ENCODE peak calls at places on chromosomes 16 and 17, in six cellular contexts. Y, R, S, Z, T and E are unnamed samples.

GRCh38 chr16:57235128-57236092 is 9.6 kb upstream of the ARL2BP start:
- DNase-seq in S (no peak), T (peak), R (no peak), Y (no peak), Z (peak), E (no peak)

GRCh38 chr17:48427598-48427997 is 2.4 kb downstream of the SKAP1 start:
- DNase-seq in S (no peak), Y (no peak), R (no peak), T (no peak), Z (no peak), E (no peak)

GRCh38 chr17:80992948-80993624 is 1.4 kb downstream of the CHMP6 start:
- DNase-seq in Y (no peak), T (no peak), S (no peak), R (no peak), Z (no peak), E (no peak)

GRCh38 chr17:46943511-46944393 is 20.8 kb downstream of the GOSR2 start:
- DNase-seq in Y (no peak), Z (peak), R (no peak), T (peak), S (no peak), E (no peak)

GRCh38 chr17:79841369-79842135 is 2.3 kb upstream of the CBX4 start:
- DNase-seq in Z (no peak), Y (no peak), T (no peak), R (no peak), S (no peak), E (no peak)

GRCh38 chr17:70636517-70637133 is 467.3 kb downstream of the KCNJ2 start:
- DNase-seq in R (peak), T (peak), Z (peak), S (no peak), Y (peak), E (no peak)

GRCh38 chr17:38571833-38572274 is 33.9 kb downstream of the SRCIN1 start:
- DNase-seq in R (no peak), Z (no peak), Y (no peak), T (no peak), S (no peak), E (no peak)

GRCh38 chr17:10198509-10199249 is at the start of gene GAS7:
- DNase-seq in Z (peak), T (peak), S (no peak), Y (peak), R (peak), E (peak)

GRCh38 chr16:2980227-2981176 is at the start of gene PKMYT1:
- DNase-seq in R (peak), Y (peak), Z (peak), S (peak), T (peak), E (peak)

GRCh38 chr16:3235856-3236669 is 1.1 kb upstream of the ZNF200 start:
- DNase-seq in Z (no peak), Y (no peak), R (peak), S (no peak), T (no peak), E (no peak)

GRCh38 chr16:7334801-7335560 is 2.3 kb downstream of the RBFOX1 start:
- DNase-seq in T (no peak), Y (no peak), S (no peak), R (no peak), Z (no peak), E (no peak)

GRCh38 chr16:4511441-4512082 is 27.0 kb downstream of the CDIP1 start:
- DNase-seq in Y (peak), S (no peak), Z (peak), R (peak), T (peak), E (no peak)

GRCh38 chr16:21005008-21005407 is 104.4 kb downstream of the LYRM1 start:
- DNase-seq in Y (no peak), T (no peak), Z (no peak), S (no peak), R (no peak), E (no peak)

GRCh38 chr17:60135160-60135950 is 14.4 kb upstream of the CA4 start:
- DNase-seq in Y (peak), T (peak), R (peak), Z (peak), S (peak), E (peak)

GRCh38 chr16:66251406-66252160 is 114.9 kb upstream of the CDH5 start:
- DNase-seq in Y (no peak), T (no peak), S (no peak), R (no peak), Z (no peak), E (no peak)

GRCh38 chr16:66508914-66509496 is 40.9 kb downstream of the TK2 start:
- DNase-seq in Y (no peak), T (no peak), Z (no peak), S (no peak), R (no peak), E (no peak)

GRCh38 chr16:31455601-31456314 is 3.5 kb upstream of the ARMC5 start:
- DNase-seq in S (no peak), Z (no peak), Y (peak), R (no peak), T (no peak), E (no peak)

GRCh38 chr16:78503501-78504110 is 404.2 kb downstream of the WWOX start:
- DNase-seq in T (peak), Y (peak), R (peak), Z (peak), S (no peak), E (peak)
- TF ChIP-seq CTCF in T (peak), Y (peak), R (peak), Z (peak), S (peak), E (peak)

DNA sequence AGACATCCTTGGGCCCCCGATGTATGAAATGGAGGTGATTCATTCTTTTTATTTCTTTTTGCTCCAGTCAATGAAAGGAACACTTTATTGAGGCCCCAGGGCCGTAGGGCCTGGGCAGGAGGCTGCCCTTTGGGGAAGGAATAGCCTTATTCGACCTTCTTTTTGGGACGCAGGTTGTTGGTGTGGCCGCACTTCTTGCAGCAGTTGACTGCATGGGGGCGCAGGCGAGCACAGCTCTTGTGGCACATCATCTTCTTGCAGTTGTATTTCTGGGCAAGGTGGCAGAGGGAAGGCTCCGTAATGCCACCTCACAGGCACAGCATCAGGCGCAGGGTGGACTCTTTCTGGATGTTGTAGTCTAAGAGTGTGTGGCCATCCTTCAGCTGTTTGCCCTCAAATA is 50.9 kb downstream of the SIAH1 start:
- DNase-seq in Z (no peak), R (no peak), Y (no peak), T (no peak), S (no peak), E (no peak)
- TF ChIP-seq CTCF in Z (no peak), R (no peak), Y (no peak), T (no peak), S (no peak), E (no peak)

GRCh38 chr16:83404261-83404660 is 403.5 kb upstream of the HSBP1 start:
- DNase-seq in R (no peak), Y (no peak), T (no peak), Z (peak), S (no peak), E (no peak)

GRCh38 chr16:83400234-83400633 is 407.5 kb upstream of the HSBP1 start:
- DNase-seq in T (no peak), S (no peak), R (no peak), Z (no peak), Y (no peak), E (no peak)

GRCh38 chr16:83403751-83404150 is 404.0 kb upstream of the HSBP1 start:
- DNase-seq in T (peak), R (no peak), S (no peak), Z (peak), Y (no peak), E (no peak)

GRCh38 chr16:83402969-83403368 is 404.8 kb upstream of the HSBP1 start:
- DNase-seq in R (no peak), S (no peak), Y (no peak), Z (peak), T (peak), E (no peak)

GRCh38 chr16:83402160-83402794 is 405.5 kb upstream of the HSBP1 start:
- DNase-seq in S (no peak), Y (no peak), Z (peak), R (no peak), T (peak), E (no peak)
- TF ChIP-seq CTCF in S (no peak), Y (no peak), Z (no peak), R (no peak), T (peak), E (no peak)

DNA sequence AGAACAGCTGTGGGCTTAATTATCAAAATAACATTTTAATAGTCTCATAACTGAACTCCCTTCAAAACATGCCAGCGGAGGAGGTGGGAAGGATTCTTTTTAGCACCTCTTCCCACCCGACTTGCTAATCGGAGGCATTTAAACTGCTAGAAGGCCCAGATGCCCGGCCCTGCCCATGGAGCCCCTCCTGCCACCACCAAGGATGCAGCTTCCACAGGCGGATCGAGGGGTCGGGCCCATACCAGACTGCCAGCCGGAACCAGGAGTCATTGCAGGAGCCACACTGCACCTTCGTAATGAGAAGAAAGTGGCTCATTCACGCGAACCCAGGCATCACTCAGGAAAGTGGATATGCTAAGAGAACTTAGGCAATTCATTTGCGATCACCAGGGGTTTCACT is 201.2 kb downstream of the C16orf78 start:
- DNase-seq in T (no peak), Y (no peak), R (no peak), S (no peak), Z (no peak), E (no peak)
- TF ChIP-seq CTCF in T (no peak), Y (no peak), R (no peak), S (no peak), Z (no peak), E (no peak)

DNA sequence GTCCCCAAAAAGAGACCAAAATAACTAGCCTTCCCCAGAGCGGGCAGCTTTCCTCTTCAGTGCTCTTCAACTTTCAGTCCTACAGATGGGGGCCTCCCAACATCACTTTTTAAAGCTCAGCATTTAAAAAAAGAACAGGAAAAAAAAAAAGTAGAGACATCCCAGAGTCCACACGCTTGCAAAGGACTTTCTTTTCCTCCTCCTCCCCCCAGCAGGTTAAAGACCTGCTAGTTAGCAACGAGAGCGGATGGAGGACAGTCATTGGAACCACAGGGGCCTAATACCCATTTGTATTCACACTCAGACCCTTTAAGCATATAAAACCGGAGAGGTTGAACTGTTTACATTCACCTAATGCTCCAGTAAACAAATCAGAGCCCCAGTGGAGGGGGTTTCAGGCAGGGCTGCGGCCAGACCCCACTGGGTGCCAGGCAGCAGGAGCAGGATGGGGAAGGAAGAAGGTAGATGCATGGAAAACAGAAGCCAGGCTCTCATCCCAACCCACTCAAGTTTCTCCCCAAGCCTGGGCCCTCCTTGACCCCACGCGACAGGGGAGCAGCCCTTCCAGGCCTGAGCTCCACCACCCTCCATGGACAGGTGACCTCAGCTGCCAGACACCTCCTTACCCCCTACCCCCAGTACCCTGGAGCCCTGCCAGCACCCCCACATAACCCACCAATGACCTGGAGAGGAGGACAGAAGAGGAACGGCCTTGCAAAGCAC is 15.2 kb downstream of the ZFHX3 start:
- DNase-seq in R (no peak), Y (no peak), T (no peak), S (no peak), Z (no peak), E (no peak)
- TF ChIP-seq CTCF in R (no peak), Y (no peak), T (no peak), S (no peak), Z (no peak), E (no peak)

GRCh38 chr17:43900858-43901754 is 6.2 kb downstream of the MPP2 start:
- DNase-seq in T (no peak), S (no peak), Z (no peak), R (no peak), Y (no peak), E (no peak)
- TF ChIP-seq CTCF in T (no peak), S (no peak), Z (no peak), R (no peak), Y (no peak), E (no peak)

GRCh38 chr17:58525239-58525638 is 10.8 kb upstream of the MTMR4 start:
- DNase-seq in Y (no peak), S (peak), R (no peak), Z (peak), T (peak), E (no peak)

GRCh38 chr17:58529275-58529674 is 14.8 kb upstream of the MTMR4 start:
- DNase-seq in R (no peak), S (no peak), T (no peak), Y (no peak), Z (no peak), E (no peak)

GRCh38 chr17:58527949-58528348 is 13.5 kb upstream of the MTMR4 start:
- DNase-seq in Y (peak), T (peak), Z (peak), S (no peak), R (no peak), E (no peak)

GRCh38 chr17:58528443-58528842 is 14.0 kb upstream of the MTMR4 start:
- DNase-seq in R (no peak), Z (no peak), Y (no peak), T (no peak), S (no peak), E (no peak)

GRCh38 chr17:58527306-58527705 is 12.9 kb upstream of the MTMR4 start:
- DNase-seq in Z (no peak), S (no peak), T (no peak), R (no peak), Y (peak), E (no peak)
- TF ChIP-seq CTCF in Z (no peak), S (no peak), T (no peak), R (no peak), Y (no peak), E (no peak)

GRCh38 chr16:87324411-87325275 is 7.5 kb upstream of the C16orf95 start:
- DNase-seq in T (peak), Y (peak), S (no peak), Z (peak), R (no peak), E (no peak)
- TF ChIP-seq CTCF in T (peak), Y (peak), S (peak), Z (peak), R (peak), E (peak)

DNA sequence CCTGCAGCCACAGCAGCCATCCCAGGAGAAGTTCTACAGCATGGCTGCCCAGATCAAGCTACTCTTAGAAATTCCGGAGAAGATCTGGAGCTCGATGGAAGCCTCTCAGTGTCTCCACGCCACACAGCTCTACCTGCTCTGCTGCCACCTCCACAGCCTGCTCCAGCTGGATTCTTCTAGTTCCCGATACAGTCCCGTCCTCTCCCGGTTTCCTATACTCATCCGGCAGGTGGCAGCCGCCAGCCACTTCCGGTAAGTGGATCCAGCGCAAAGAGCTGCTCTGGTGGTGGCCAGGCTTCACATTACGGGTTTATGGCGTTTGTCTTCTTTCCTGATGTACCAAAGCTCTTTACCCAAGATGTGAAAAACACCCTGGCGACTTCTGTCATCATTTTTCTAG is 3.6 kb downstream of the COG1 start:
- DNase-seq in Z (peak), Y (no peak), R (peak), T (no peak), S (no peak), E (no peak)
- TF ChIP-seq CTCF in Z (peak), Y (no peak), R (no peak), T (peak), S (peak), E (no peak)